ENCODE peak calls at places on chromosome 12, in four cellular contexts. Z is tibial nerve, U is transverse colon, Q is A549. P is an unnamed sample.
A peak's percentile ranks its signal among the peaks of the same experiment; 100 is the strongest.

GRCh38 chr12:10968765-10969456 is 17.8 kb downstream of the TAS2R50 start:
- DNase-seq in Z (peak; percentile 75), U (no peak), Q (no peak), P (peak; percentile 47)

GRCh38 chr12:93113317-93114006 is 184.4 kb upstream of the EEA1 start:
- DNase-seq in Z (no peak), U (no peak), Q (no peak), P (no peak)

GRCh38 chr12:123058980-123059379 is 78.5 kb downstream of the ARL6IP4 start:
- DNase-seq in Z (no peak), U (no peak), Q (no peak), P (no peak)

GRCh38 chr12:118682656-118683055 is 298.7 kb upstream of the SRRM4 start:
- DNase-seq in Z (no peak), U (no peak), Q (no peak), P (no peak)

GRCh38 chr12:65631621-65632111 is 192.6 kb upstream of the HMGA2 start:
- DNase-seq in Z (peak; percentile 52), U (no peak), Q (peak; percentile 95), P (no peak)

GRCh38 chr12:130162267-130162666 is at the start of gene FZD10:
- DNase-seq in Z (peak; percentile 32), U (peak; percentile 26), Q (no peak), P (peak; percentile 93)

GRCh38 chr12:60072911-60073310 is 477.1 kb downstream of the SLC16A7 start:
- DNase-seq in Z (no peak), U (no peak), Q (no peak), P (no peak)

GRCh38 chr12:66538970-66539369 is 139.9 kb downstream of the GRIP1 start:
- DNase-seq in Z (no peak), U (no peak), Q (no peak), P (no peak)

GRCh38 chr12:48973531-48973930 is 2.0 kb upstream of the WNT10B start:
- DNase-seq in Z (peak; percentile 75), U (no peak), Q (no peak), P (peak; percentile 82)

GRCh38 chr12:118418385-118419057 is 42.2 kb downstream of the SUDS3 start:
- DNase-seq in Z (no peak), U (no peak), Q (no peak), P (no peak)

GRCh38 chr12:109467978-109468676 is 9.0 kb downstream of the KCTD10 start:
- DNase-seq in Z (no peak), U (peak; percentile 76), Q (no peak), P (no peak)

DNA sequence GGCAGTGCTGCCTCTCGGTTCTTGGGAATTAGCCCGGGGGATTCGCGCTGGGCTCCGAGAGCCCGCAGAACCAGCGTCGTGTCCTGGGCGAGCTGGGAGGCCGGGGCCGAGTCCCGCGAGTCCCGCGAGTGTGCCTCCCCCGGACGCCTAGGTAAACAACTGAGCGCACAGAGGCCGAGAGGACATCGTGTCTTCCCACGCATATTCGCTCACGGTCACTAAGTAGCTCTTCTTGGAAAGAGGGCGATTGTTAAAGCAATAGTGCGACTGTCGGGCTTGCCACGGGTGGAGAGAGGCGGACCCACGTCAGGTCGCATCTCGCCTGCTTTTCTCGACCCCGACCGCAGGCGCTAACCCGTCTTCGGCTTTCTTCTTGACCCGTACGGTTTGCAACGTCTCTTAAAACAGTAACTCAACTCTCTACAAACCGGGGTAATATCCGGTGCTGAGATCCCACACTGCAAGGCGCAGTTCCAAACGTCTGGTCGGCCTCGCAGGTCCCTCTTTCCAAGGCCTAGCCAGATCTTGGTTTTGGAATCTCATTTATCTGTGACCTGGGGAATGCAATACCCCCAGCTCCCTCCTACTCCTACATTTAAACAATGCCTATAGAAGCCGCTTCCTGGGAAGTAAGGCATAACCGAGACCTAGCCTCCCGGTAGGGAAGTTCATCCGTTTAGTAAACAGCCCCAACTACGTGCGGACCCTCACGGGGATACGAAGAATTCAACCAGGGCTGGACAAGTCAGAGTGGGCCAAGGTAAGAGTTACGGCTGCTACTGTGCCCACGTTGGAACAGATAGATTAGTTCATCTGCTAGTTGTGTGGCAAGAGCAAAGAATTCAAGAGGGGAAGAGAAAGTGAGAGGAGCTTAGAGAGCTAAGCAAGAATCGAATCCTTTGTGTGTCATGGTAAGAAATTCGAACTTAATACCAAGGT is 736 bp upstream of the PHLDA1 start:
- DNase-seq in Z (peak; percentile 44), U (peak; percentile 30), Q (peak; percentile 74), P (no peak)
- TF ChIP-seq EP300 in Z (no peak), U (no peak), Q (no peak), P (no peak)

DNA sequence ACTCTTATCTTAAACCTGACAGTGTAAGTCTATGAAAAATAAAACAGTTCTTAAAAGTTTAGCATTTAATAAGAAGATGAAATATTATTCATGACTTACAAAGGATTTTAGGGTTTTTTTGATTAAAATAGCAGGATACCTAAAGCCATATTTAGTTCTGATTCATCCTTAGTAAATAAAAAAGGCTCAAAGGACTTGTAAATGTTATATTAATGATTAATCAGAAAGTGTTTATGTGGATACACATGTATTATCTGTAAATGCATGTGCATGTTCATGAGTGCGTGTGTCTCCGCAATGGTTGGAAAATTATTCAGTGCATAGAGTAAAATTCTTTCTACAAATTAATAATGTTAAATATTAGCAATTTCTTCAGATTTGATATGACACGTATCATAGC is 4.4 kb downstream of the KLRF1 start:
- DNase-seq in Z (no peak), U (no peak), Q (no peak), P (no peak)
- H3K4me3 ChIP-seq in Z (no peak overlapping the region), U (no peak overlapping the region), Q (no peak overlapping the region), P (no peak overlapping the region)

GRCh38 chr12:53744730-53745129 is 7.0 kb downstream of the CISTR start:
- DNase-seq in Z (no peak), U (no peak), Q (no peak), P (no peak)

GRCh38 chr12:53743277-53744129 is 8.3 kb downstream of the CISTR start:
- DNase-seq in Z (no peak), U (peak; percentile 49), Q (peak; percentile 60), P (peak; percentile 59)

GRCh38 chr12:53744130-53744441 is 7.7 kb downstream of the CISTR start:
- DNase-seq in Z (no peak), U (no peak), Q (no peak), P (no peak)

GRCh38 chr12:53748072-53748840 is 3.5 kb downstream of the CISTR start:
- DNase-seq in Z (no peak), U (no peak), Q (no peak), P (no peak)

GRCh38 chr12:53746592-53747491 is 4.9 kb downstream of the CISTR start:
- DNase-seq in Z (peak; percentile 87), U (peak; percentile 94), Q (peak; percentile 91), P (peak; percentile 95)
- TF ChIP-seq EP300 in Z (no peak), U (no peak), Q (no peak), P (no peak)

DNA sequence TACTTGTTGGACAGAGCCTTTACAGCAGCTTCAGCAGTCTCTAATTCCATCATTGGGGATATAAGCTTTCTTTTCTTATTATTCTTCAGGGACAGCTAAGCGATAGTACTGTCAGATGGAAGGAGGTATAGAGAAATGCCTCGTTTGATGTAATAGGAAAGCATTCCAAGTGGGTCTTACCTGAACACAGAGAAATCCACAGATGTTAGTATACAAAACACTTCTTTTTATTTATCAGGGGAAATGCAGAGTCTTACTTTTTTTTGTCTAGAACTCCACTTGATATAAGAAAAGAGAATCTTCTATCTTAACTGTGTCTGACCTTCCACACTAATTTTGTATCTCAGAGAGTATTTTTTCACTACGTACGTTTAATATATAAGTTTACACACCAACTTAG is 1.9 kb downstream of the SYT1 start:
- DNase-seq in Z (no peak), U (no peak), Q (no peak), P (no peak)
- H3K4me3 ChIP-seq in Z (no peak overlapping the region), U (no peak overlapping the region), Q (peak overlapping the region; percentile 94), P (no peak overlapping the region)